ENCODE peak calls at places on chromosome 1, in eight cellular contexts. One of them, this sample, is unnamed.

GRCh38 chr1:7538033-7538432 is 233.1 kb upstream of the VAMP3 start:
- DNase-seq in anterior cingulate cortex: no peak
- DNase-seq in heart left ventricle: peak
- DNase-seq in HCT116: no peak
- DNase-seq in GM06990: no peak
- DNase-seq in Right ventricle myocardium inferior: no peak
- DNase-seq in RWPE1: no peak
- DNase-seq in AG10803: no peak
- DNase-seq in this sample: no peak

GRCh38 chr1:22387888-22388564 is 63.6 kb upstream of the ZBTB40 start:
- DNase-seq in anterior cingulate cortex: no peak
- DNase-seq in heart left ventricle: no peak
- DNase-seq in HCT116: no peak
- DNase-seq in GM06990: no peak
- DNase-seq in Right ventricle myocardium inferior: no peak
- DNase-seq in RWPE1: no peak
- DNase-seq in AG10803: peak
- DNase-seq in this sample: peak

GRCh38 chr1:109241344-109241743 is 8.0 kb upstream of the CELSR2 start:
- DNase-seq in anterior cingulate cortex: no peak
- DNase-seq in heart left ventricle: no peak
- DNase-seq in HCT116: no peak
- DNase-seq in GM06990: no peak
- DNase-seq in Right ventricle myocardium inferior: no peak
- DNase-seq in RWPE1: no peak
- DNase-seq in AG10803: no peak
- DNase-seq in this sample: no peak

GRCh38 chr1:233909195-233909594 is 4.7 kb downstream of the SLC35F3 start:
- DNase-seq in anterior cingulate cortex: no peak
- DNase-seq in heart left ventricle: no peak
- DNase-seq in HCT116: peak
- DNase-seq in GM06990: no peak
- DNase-seq in Right ventricle myocardium inferior: no peak
- DNase-seq in RWPE1: peak
- DNase-seq in AG10803: peak
- DNase-seq in this sample: no peak

GRCh38 chr1:13760921-13761320 is 60.9 kb downstream of the PRDM2 start:
- DNase-seq in anterior cingulate cortex: no peak
- DNase-seq in heart left ventricle: no peak
- DNase-seq in HCT116: no peak
- DNase-seq in GM06990: no peak
- DNase-seq in Right ventricle myocardium inferior: no peak
- DNase-seq in RWPE1: no peak
- DNase-seq in AG10803: no peak
- DNase-seq in this sample: no peak

GRCh38 chr1:174812656-174813055 is 187.1 kb upstream of the CACYBP start:
- DNase-seq in anterior cingulate cortex: no peak
- DNase-seq in heart left ventricle: no peak
- DNase-seq in HCT116: peak
- DNase-seq in GM06990: no peak
- DNase-seq in Right ventricle myocardium inferior: no peak
- DNase-seq in RWPE1: no peak
- DNase-seq in AG10803: no peak
- DNase-seq in this sample: peak

GRCh38 chr1:61053712-61054608 is 28.4 kb upstream of the NFIA start:
- DNase-seq in anterior cingulate cortex: peak
- DNase-seq in heart left ventricle: peak
- DNase-seq in HCT116: no peak
- DNase-seq in GM06990: no peak
- DNase-seq in Right ventricle myocardium inferior: peak
- DNase-seq in RWPE1: no peak
- DNase-seq in AG10803: no peak
- DNase-seq in this sample: peak

GRCh38 chr1:79042117-79042516 is 35.6 kb upstream of the ADGRL4 start:
- DNase-seq in anterior cingulate cortex: no peak
- DNase-seq in heart left ventricle: no peak
- DNase-seq in HCT116: no peak
- DNase-seq in GM06990: peak
- DNase-seq in Right ventricle myocardium inferior: no peak
- DNase-seq in RWPE1: peak
- DNase-seq in AG10803: peak
- DNase-seq in this sample: no peak

GRCh38 chr1:227890451-227891222 is 57.1 kb downstream of the WNT9A start:
- DNase-seq in anterior cingulate cortex: no peak
- DNase-seq in heart left ventricle: no peak
- DNase-seq in HCT116: no peak
- DNase-seq in GM06990: no peak
- DNase-seq in Right ventricle myocardium inferior: no peak
- DNase-seq in RWPE1: no peak
- DNase-seq in AG10803: no peak
- DNase-seq in this sample: no peak